ENCODE peak calls at places on chromosome 1, in eight cellular contexts. W is ACHN, S is A549, V is HT-29, X is GM06990, K is NCI-H1694 treated with DMSO at 0.1 percent for 48 hours, Y is left cardiac atrium, A is fibroblast of lung. O is an unnamed sample.

GRCh38 chr1:219374167-219374566 is 200.5 kb downstream of the LYPLAL1 start:
- DNase-seq in Y (no peak), V (no peak), K (no peak), S (no peak), A (peak; percentile 32), X (no peak), W (no peak), O (no peak)

GRCh38 chr1:47838562-47839459 is 158.4 kb downstream of the TRABD2B start:
- DNase-seq in V (no peak), S (no peak), K (no peak), W (no peak), Y (no peak), A (no peak), X (no peak), O (no peak)

GRCh38 chr1:172269084-172269483 is 151.4 kb upstream of the C1orf105 start:
- DNase-seq in A (no peak), X (no peak), V (no peak), Y (no peak), K (no peak), S (no peak), W (no peak), O (no peak)

GRCh38 chr1:59743324-59744108 is 71.2 kb upstream of the HOOK1 start:
- DNase-seq in K (no peak), V (no peak), W (no peak), Y (peak; percentile 33), S (no peak), X (no peak), A (no peak), O (no peak)

GRCh38 chr1:8351693-8352470 is 34.0 kb downstream of the SLC45A1 start:
- DNase-seq in Y (no peak), W (peak; percentile 19), A (no peak), V (peak; percentile 40), K (no peak), X (no peak), S (peak; percentile 32), O (peak; percentile 36)

GRCh38 chr1:200520740-200521139 is 99.8 kb downstream of the KIF14 start:
- DNase-seq in K (no peak), A (no peak), S (no peak), X (no peak), W (no peak), V (no peak), Y (no peak), O (no peak)

GRCh38 chr1:235952950-235953615 is 86.4 kb upstream of the LYST start:
- DNase-seq in X (peak; percentile 57), S (no peak), V (no peak), A (no peak), K (no peak), W (no peak), Y (no peak), O (no peak)

GRCh38 chr1:1627261-1627841 is 4.6 kb upstream of the MMP23B start:
- DNase-seq in A (no peak), Y (no peak), K (no peak), V (peak; percentile 43), X (peak; percentile 18), W (no peak), S (no peak), O (no peak)

GRCh38 chr1:170864238-170864637 is 71.1 kb upstream of the MROH9 start:
- DNase-seq in A (peak; percentile 29), X (no peak), W (no peak), Y (no peak), V (no peak), K (no peak), S (no peak), O (peak; percentile 60)

O was measured in heart right ventricle.